ENCODE peak calls at places on chromosomes 2 and 18, in six cellular contexts. One of them, this sample, is unnamed.

GRCh38 chr2:7691961-7692656 is 774.9 kb downstream of the RNF144A start:
- DNase-seq in H1: no peak
- DNase-seq in GM12878: no peak
- DNase-seq in HepG2: no peak
- DNase-seq in GM12891: no peak
- DNase-seq in K562: no peak
- DNase-seq in this sample: no peak

GRCh38 chr18:27823053-27823452 is 353.9 kb downstream of the CDH2 start:
- DNase-seq in GM12878: no peak
- DNase-seq in H1: no peak
- DNase-seq in GM12891: no peak
- DNase-seq in HepG2: no peak
- DNase-seq in K562: no peak
- DNase-seq in this sample: no peak

GRCh38 chr2:107597507-107597906 is 229.2 kb upstream of the RGPD4 start:
- DNase-seq in H1: no peak
- DNase-seq in HepG2: no peak
- DNase-seq in K562: no peak
- DNase-seq in GM12891: no peak
- DNase-seq in GM12878: no peak
- DNase-seq in this sample: no peak

GRCh38 chr2:176637497-176638166 is 368.4 kb downstream of the MTX2 start:
- DNase-seq in GM12878: no peak
- DNase-seq in H1: peak
- DNase-seq in GM12891: peak
- DNase-seq in K562: no peak
- DNase-seq in HepG2: no peak
- DNase-seq in this sample: peak

GRCh38 chr2:18788590-18788989 is 199.2 kb upstream of the NT5C1B start:
- DNase-seq in GM12878: no peak
- DNase-seq in GM12891: no peak
- DNase-seq in H1: no peak
- DNase-seq in HepG2: no peak
- DNase-seq in K562: no peak
- DNase-seq in this sample: no peak

GRCh38 chr18:35130236-35130635 is 89.0 kb downstream of the MAPRE2 start:
- DNase-seq in K562: no peak
- DNase-seq in GM12878: no peak
- DNase-seq in GM12891: no peak
- DNase-seq in H1: no peak
- DNase-seq in HepG2: no peak
- DNase-seq in this sample: no peak

GRCh38 chr2:152473151-152473857 is 138.3 kb downstream of the FMNL2 start:
- DNase-seq in GM12891: no peak
- DNase-seq in H1: no peak
- DNase-seq in HepG2: peak
- DNase-seq in GM12878: no peak
- DNase-seq in K562: no peak
- DNase-seq in this sample: no peak

GRCh38 chr18:41881285-41881684 is 73.7 kb upstream of the PIK3C3 start:
- DNase-seq in K562: no peak
- DNase-seq in GM12878: no peak
- DNase-seq in GM12891: no peak
- DNase-seq in HepG2: no peak
- DNase-seq in H1: no peak
- DNase-seq in this sample: no peak

DNA sequence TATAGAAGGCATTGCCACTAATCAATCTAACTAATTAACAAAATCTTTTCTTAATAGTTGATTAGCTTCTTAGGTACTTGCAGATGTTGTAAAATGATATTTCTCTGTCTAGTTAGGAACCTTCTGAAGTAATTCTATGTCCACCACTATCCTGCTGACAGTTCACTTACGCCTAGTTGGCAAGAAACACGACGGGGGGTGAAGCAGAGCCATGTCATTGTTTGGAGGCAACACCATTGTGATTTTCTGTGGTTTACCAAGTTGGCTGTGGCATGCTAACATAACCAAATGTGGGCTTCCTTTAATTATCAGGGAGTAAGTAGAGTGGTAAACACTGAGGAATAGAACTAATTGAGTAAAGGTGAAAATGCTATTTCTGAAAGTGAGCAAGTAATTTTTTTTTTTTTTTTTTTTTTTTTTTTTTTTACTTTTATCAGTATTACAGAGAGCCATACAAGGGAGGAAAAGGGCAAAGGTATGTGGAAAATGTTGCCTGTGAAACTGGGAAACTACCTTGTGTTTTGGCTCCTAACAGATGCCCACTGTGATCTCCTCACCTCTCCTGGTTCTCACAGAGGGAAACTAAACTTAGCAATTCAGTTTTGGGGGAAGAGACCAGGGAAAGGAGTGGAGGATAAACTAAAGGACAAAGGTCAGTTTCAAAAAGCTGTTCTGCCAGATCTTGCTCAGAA is 126.9 kb downstream of the MEIS1 start:
- DNase-seq in GM12878: no peak
- DNase-seq in GM12891: no peak
- DNase-seq in H1: no peak
- DNase-seq in K562: no peak
- DNase-seq in HepG2: no peak
- DNase-seq in this sample: no peak
- TF ChIP-seq TAF1 in GM12878: no peak
- TF ChIP-seq TAF1 in GM12891: no peak
- TF ChIP-seq TAF1 in H1: no peak
- TF ChIP-seq TAF1 in K562: no peak
- TF ChIP-seq TAF1 in HepG2: no peak
- TF ChIP-seq TAF1 in this sample: no peak

GRCh38 chr2:118091140-118091478 is 2.8 kb downstream of the INSIG2 start:
- DNase-seq in GM12891: no peak
- DNase-seq in H1: no peak
- DNase-seq in GM12878: no peak
- DNase-seq in HepG2: peak
- DNase-seq in K562: no peak
- DNase-seq in this sample: no peak

GRCh38 chr2:118090387-118091139 is 2.3 kb downstream of the INSIG2 start:
- DNase-seq in GM12891: no peak
- DNase-seq in H1: no peak
- DNase-seq in HepG2: peak
- DNase-seq in GM12878: no peak
- DNase-seq in K562: no peak
- DNase-seq in this sample: no peak

GRCh38 chr2:118086024-118086633 is 2.1 kb upstream of the INSIG2 start:
- DNase-seq in H1: no peak
- DNase-seq in K562: no peak
- DNase-seq in GM12878: no peak
- DNase-seq in GM12891: no peak
- DNase-seq in HepG2: peak
- DNase-seq in this sample: no peak

GRCh38 chr2:118089015-118089800 is 937 bp downstream of the INSIG2 start:
- DNase-seq in GM12891: no peak
- DNase-seq in HepG2: peak
- DNase-seq in K562: peak
- DNase-seq in GM12878: no peak
- DNase-seq in H1: no peak
- DNase-seq in this sample: peak

GRCh38 chr2:118088051-118089014 is at the start of gene INSIG2:
- DNase-seq in H1: peak
- DNase-seq in GM12891: peak
- DNase-seq in K562: peak
- DNase-seq in HepG2: peak
- DNase-seq in GM12878: peak
- DNase-seq in this sample: peak
- TF ChIP-seq POLR2A in H1: peak
- TF ChIP-seq POLR2A in GM12891: peak
- TF ChIP-seq POLR2A in K562: peak
- TF ChIP-seq POLR2A in HepG2: peak
- TF ChIP-seq POLR2A in GM12878: peak
- TF ChIP-seq POLR2A in this sample: peak

DNA sequence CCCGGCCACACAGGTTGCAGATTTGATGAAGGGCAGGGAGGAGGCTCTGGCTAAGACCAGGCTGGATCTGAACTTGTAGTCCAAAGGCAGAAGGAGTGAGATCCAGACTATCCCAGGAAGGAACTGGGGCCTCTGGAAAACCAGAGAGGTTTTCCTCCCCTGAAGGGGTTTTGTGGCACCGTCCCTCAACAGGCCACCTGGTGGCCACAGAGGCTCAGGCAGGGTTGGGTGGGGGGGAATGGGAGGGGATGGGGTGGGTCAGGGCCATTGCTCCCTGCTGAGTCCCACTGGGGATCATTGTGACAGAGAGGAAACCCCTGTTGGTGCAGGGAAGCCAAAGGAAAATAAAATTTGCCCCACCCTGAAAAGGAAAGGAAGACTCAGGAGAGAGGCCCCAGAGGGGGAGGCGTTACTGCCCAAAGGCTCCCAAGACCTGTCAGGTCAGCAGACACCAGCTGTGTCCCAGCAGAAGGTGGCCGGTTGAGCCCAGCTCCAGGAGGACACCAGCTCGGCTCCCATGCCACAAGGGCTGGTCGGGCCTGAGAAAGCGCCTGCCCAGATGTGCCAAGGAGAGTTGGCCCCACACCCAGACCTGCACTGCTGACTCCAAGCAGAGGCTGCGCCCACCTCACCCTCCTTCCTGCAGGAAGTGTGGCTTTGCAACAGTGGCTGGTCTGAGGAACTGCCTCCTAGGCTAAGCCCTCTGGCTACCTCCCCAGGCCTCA is 37.3 kb upstream of the PTMA start:
- DNase-seq in H1: no peak
- DNase-seq in K562: peak
- DNase-seq in GM12891: no peak
- DNase-seq in GM12878: no peak
- DNase-seq in HepG2: no peak
- DNase-seq in this sample: no peak
- TF ChIP-seq POLR2AphosphoS5 in H1: no peak
- TF ChIP-seq POLR2AphosphoS5 in K562: no peak
- TF ChIP-seq POLR2AphosphoS5 in GM12891: no peak
- TF ChIP-seq POLR2AphosphoS5 in GM12878: no peak
- TF ChIP-seq POLR2AphosphoS5 in HepG2: no peak
- TF ChIP-seq POLR2AphosphoS5 in this sample: peak

GRCh38 chr18:50902797-50903196 is 23.9 kb downstream of the ME2 start:
- DNase-seq in H1: no peak
- DNase-seq in K562: no peak
- DNase-seq in GM12891: no peak
- DNase-seq in HepG2: peak
- DNase-seq in GM12878: no peak
- DNase-seq in this sample: no peak
- TF ChIP-seq TAF1 in H1: no peak
- TF ChIP-seq TAF1 in K562: no peak
- TF ChIP-seq TAF1 in GM12891: no peak
- TF ChIP-seq TAF1 in HepG2: no peak
- TF ChIP-seq TAF1 in GM12878: no peak
- TF ChIP-seq TAF1 in this sample: no peak

DNA sequence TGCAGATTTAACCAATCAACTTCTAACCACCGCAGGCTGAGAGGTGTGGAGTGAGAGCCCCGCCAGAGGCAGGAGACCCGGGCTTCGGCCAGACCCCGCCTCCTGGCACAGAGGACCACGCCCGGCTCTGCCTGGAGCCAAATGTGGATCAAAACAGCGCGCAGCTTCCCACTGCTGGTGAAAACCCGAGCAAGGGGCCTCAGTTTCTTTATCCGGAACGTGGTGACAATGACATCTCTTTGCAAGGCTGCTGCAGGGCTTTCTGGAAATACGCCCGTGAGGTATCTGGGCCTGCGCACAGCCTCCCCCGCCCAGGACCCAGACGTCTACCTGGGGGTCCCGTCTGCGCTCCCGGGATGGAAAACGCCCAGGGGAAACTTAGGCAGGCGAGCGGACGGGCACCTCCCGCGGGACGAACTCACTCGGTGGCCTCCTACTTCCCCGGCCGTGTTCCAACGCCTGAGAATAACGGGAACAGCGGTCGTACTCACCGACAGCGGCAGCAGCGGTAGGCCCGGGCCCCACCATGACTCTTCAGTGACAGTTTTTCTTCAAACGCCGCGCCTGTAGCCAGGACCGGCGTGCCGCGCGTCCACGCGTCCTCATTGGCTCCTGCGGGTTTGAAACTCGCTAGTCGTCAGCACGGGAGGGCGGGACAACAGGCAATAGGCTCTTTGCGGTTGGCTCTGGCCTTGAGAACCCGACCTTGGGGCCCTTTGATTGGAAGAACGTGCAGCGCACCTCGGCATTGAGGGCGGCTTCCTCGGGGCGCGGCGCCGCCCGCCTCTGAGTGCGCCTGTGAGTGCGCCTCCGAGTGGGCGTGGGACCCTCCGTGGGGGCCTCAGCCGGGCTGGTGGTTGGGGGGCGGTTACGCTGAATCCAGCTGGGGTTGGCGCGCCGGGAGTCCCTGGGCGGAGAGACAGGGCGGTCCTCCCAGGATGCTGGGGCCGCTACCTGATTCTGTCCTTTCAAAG is at the start of gene CKAP2L:
- DNase-seq in GM12891: peak
- DNase-seq in HepG2: peak
- DNase-seq in K562: peak
- DNase-seq in H1: peak
- DNase-seq in GM12878: peak
- DNase-seq in this sample: peak
- TF ChIP-seq POLR2A in GM12891: peak
- TF ChIP-seq POLR2A in HepG2: peak
- TF ChIP-seq POLR2A in K562: peak
- TF ChIP-seq POLR2A in H1: peak
- TF ChIP-seq POLR2A in GM12878: peak
- TF ChIP-seq POLR2A in this sample: peak

GRCh38 chr18:70044626-70045025 is 97.0 kb upstream of the CD226 start:
- DNase-seq in K562: no peak
- DNase-seq in GM12891: no peak
- DNase-seq in GM12878: no peak
- DNase-seq in HepG2: no peak
- DNase-seq in H1: no peak
- DNase-seq in this sample: no peak
- TF ChIP-seq POLR2AphosphoS5 in K562: no peak
- TF ChIP-seq POLR2AphosphoS5 in GM12891: no peak
- TF ChIP-seq POLR2AphosphoS5 in GM12878: no peak
- TF ChIP-seq POLR2AphosphoS5 in HepG2: no peak
- TF ChIP-seq POLR2AphosphoS5 in H1: no peak
- TF ChIP-seq POLR2AphosphoS5 in this sample: no peak

GRCh38 chr2:58976374-58977055 is 735.4 kb upstream of the FANCL start:
- DNase-seq in H1: no peak
- DNase-seq in K562: no peak
- DNase-seq in GM12878: no peak
- DNase-seq in HepG2: no peak
- DNase-seq in GM12891: no peak
- DNase-seq in this sample: no peak
- TF ChIP-seq TAF1 in H1: no peak
- TF ChIP-seq TAF1 in K562: no peak
- TF ChIP-seq TAF1 in GM12878: no peak
- TF ChIP-seq TAF1 in HepG2: no peak
- TF ChIP-seq TAF1 in GM12891: no peak
- TF ChIP-seq TAF1 in this sample: no peak